ENCODE peak calls at places on chromosomes 4 and X, in five cellular contexts. S is vagina, H is kidney, R is transverse colon, C is OCI-LY7. V is an unnamed sample. For H3K4me1, the result is how much of the 10 kb centered on the place peaks cover.

GRCh38 chrX:15468036-15468435 is 25.1 kb downstream of the PIR start:
- DNase-seq in S (no peak), H (no peak), R (peak), C (peak), V (no peak)

GRCh38 chrX:12979011-12979629 is 4.2 kb downstream of the TMSB4X start:
- DNase-seq in S (no peak), H (no peak), R (no peak), C (no peak), V (no peak)

GRCh38 chrX:136147320-136147901 is at the start of gene FHL1:
- DNase-seq in S (no peak), H (peak), R (peak), C (peak), V (peak)

GRCh38 chr4:156228706-156229105 is 275.0 kb upstream of the CTSO start:
- DNase-seq in S (no peak), H (no peak), R (no peak), C (no peak), V (no peak)

GRCh38 chr4:304987-305680 is at the start of gene ZNF732:
- DNase-seq in S (no peak), H (no peak), R (no peak), C (no peak), V (no peak)

GRCh38 chr4:117678861-117679260 is 355.4 kb upstream of the NDST3 start:
- DNase-seq in S (no peak), H (no peak), R (no peak), C (no peak), V (no peak)

GRCh38 chr4:149164282-149164681 is 651.4 kb downstream of the IQCM start:
- DNase-seq in S (no peak), H (no peak), R (no peak), C (no peak), V (no peak)

GRCh38 chr4:183905081-183905592 is at the start of gene STOX2:
- DNase-seq in S (peak), H (peak), R (peak), C (no peak), V (peak)

GRCh38 chr4:182556576-182556975 is 313.4 kb downstream of the TENM3 start:
- DNase-seq in S (no peak), H (no peak), R (no peak), C (no peak), V (no peak)

GRCh38 chr4:182555997-182556418 is 312.8 kb downstream of the TENM3 start:
- DNase-seq in S (no peak), H (no peak), R (no peak), C (no peak), V (no peak)

GRCh38 chr4:182549386-182549785 is 306.2 kb downstream of the TENM3 start:
- DNase-seq in S (no peak), H (no peak), R (no peak), C (no peak), V (no peak)

GRCh38 chr4:182554736-182555135 is 311.5 kb downstream of the TENM3 start:
- DNase-seq in S (no peak), H (no peak), R (no peak), C (no peak), V (no peak)

DNA sequence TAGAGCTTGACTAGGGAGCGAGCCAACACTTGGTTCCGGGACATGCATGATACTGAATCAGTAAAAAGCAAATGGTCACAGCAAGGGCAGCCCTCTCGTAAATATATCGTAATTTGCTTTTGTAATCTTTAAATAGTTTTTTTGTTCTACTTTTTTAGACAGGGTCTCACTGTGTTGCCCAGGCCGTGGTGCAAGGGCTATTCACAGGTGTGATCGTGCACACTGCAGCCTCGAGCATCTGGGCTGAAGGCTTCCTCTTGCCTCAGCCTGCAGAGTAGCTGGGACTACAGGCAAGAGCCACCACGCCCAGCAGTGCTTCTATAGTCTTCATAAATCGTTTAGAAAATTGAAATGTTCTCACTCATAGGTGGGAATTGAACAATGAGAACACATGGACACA is 309.7 kb downstream of the TENM3 start:
- DNase-seq in S (no peak), H (no peak), R (no peak), C (no peak), V (no peak)
- H3K4me1 ChIP-seq in S (under half), H (under half), R (under half), C (under half), V (under half)

DNA sequence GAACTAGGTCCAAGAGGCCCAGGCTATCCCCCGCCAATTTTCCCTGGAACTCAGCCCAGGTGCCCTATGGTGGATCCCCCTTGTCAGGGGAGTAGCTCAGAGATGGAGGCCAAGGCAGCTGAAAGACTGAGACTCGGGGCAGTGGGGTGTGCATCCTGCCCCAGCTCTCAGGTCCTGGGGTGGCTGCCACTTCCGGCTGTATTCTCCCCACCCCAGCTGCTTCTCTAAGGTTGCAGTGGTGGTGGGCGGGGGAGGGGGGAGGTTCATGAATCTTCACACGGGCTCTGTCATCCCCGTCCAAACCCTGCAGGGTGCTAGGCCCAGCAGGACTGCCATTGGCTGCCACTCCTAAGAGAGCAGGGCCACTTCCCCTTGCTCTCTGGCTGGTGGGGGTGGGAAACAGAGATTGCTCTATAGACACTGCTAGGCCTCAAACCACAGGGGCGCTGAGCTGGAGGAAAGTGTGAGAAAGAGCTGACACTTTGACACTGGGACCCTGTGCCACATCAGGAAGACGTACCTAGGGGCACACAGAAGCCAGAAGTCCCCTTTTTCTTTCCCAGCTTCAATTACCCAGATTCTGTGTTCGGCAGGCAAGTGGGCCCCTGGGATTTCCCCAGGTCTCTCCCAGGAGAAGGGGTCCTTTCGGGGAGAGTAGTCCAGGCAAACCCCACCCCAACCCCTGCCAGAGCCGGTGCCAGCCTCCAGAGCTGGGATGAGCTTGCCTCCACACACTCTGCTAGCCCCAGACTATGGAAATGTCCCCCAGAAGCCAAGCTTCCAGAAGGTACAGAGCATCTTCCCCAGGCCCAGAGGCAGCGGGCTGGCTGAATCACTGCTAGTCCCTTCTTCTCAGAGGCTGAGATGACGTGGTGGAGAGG is 1.6 kb downstream of the SASH3 start:
- DNase-seq in S (no peak), H (peak), R (peak), C (peak), V (peak)
- H3K27ac ChIP-seq in S (no peak), H (no peak), R (peak), C (peak), V (peak)

GRCh38 chr4:42612898-42613297 is 44.0 kb downstream of the ATP8A1 start:
- DNase-seq in S (no peak), H (no peak), R (no peak), C (no peak), V (no peak)
- H3K4me1 ChIP-seq in S (under half), H (under half), R (under half), C (under half), V (under half)

GRCh38 chr4:106261980-106262379 is 54.0 kb downstream of the TBCK start:
- DNase-seq in S (no peak), H (no peak), R (no peak), C (no peak), V (no peak)

GRCh38 chr4:106263594-106264330 is 52.2 kb downstream of the TBCK start:
- DNase-seq in S (no peak), H (no peak), R (no peak), C (no peak), V (no peak)

GRCh38 chr4:106268731-106269272 is 47.2 kb downstream of the TBCK start:
- DNase-seq in S (no peak), H (no peak), R (no peak), C (no peak), V (no peak)

GRCh38 chr4:106266201-106266600 is 49.8 kb downstream of the TBCK start:
- DNase-seq in S (no peak), H (no peak), R (no peak), C (peak), V (no peak)

DNA sequence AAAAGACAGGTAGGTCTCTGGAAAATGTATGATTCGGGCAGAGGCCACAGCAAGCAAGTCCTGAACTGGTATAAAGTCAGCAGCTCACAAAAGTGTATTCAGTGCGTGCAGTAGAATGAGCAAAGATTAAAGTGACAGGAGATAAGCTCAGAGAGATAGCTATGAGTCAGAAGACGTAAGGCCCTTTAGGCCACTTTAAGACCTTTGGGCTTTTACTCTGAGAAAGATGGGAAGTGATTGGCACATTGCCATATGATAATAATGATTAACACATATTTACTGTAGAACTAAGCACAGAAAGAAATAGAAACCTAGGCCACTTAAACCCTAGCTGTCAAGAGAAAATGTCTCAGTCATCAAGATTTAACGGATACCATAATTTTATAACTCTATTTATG is 51.7 kb downstream of the TBCK start:
- DNase-seq in S (no peak), H (no peak), R (no peak), C (no peak), V (no peak)
- H3K27ac ChIP-seq in S (no peak), H (peak), R (peak), C (no peak), V (no peak)

DNA sequence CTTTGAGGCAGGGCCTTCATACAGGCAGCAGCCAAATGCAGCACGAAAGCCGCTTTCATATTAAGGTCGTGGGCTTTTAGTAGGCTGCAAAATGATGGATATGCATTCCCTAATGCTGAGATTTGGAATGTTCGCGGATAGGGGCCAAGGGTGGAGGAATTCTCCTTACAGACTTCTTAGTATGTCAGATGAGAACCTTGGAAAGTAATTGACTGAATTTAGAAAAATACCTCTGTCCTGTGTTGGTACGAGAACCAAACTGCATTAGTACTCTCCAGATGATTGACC is 1.1 kb downstream of the SEC24B start:
- DNase-seq in S (no peak), H (no peak), R (no peak), C (no peak), V (no peak)
- H3K4me1 ChIP-seq in S (half or more), H (under half), R (half or more), C (under half), V (under half)

DNA sequence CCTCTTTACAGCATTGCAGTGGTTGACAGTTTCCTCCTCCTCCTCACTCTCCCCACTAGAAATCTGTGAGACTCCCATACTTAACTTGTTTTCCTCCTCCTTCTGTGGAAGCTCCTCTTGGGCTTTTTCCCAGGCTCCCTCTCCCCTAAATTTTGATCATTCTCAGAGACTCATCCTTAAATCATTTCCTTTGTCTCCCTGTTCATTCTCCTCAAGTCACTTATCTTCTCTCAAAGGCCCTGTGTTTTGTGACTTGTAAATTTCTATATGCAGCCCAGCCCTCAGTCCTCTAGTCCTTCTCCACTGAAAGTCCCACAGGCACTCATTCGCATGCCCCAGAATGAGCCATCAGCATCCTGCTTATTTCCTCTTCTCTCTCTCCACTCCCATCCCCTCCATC is 171.8 kb downstream of the SOWAHB start:
- DNase-seq in S (no peak), H (no peak), R (no peak), C (no peak), V (no peak)
- H3K27ac ChIP-seq in S (no peak), H (no peak), R (no peak), C (no peak), V (no peak)

GRCh38 chrX:65686246-65686645 is 18.8 kb downstream of the MSN start:
- DNase-seq in S (no peak), H (no peak), R (no peak), C (no peak), V (no peak)

GRCh38 chrX:65689377-65689776 is 21.9 kb downstream of the MSN start:
- DNase-seq in S (no peak), H (no peak), R (no peak), C (no peak), V (no peak)

GRCh38 chrX:65687367-65687766 is 19.9 kb downstream of the MSN start:
- DNase-seq in S (no peak), H (no peak), R (no peak), C (no peak), V (no peak)

GRCh38 chrX:65690057-65690855 is 22.8 kb downstream of the MSN start:
- DNase-seq in S (no peak), H (peak), R (no peak), C (no peak), V (no peak)

DNA sequence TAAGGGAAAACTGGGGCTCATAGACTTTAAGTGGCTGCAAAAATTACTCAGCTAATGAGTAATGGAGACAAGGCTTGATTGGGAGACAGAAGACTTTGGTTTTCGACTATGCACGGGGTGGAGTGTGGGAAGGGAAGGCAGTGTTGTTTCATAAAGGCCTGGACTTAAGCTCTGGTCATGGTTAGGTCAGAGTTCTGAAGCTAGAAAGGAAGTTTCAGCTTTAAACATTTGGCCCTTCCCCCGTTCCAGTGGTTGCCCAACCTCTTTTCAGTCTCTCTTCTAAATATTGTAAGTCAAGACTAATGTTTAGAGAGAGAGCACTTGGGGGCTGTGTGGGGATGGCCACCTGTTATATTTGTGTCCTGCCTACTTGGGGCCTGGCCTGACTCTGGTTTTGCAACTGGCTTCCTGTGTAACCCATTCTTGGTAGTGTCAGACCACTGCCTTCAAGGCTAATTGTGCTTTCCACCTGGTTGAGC is 21.0 kb downstream of the MSN start:
- DNase-seq in S (no peak), H (no peak), R (peak), C (peak), V (no peak)
- H3K4me1 ChIP-seq in S (half or more), H (half or more), R (half or more), C (half or more), V (half or more)